ENCODE peak calls at places on chromosomes 16 and 17, in five cellular contexts. One of them, this sample, is unnamed.

GRCh38 chr16:24146523-24146922 is 109.6 kb upstream of the CACNG3 start:
- DNase-seq in epithelial cell of esophagus: no peak
- DNase-seq in fibroblast of villous mesenchyme: peak
- DNase-seq in stimulated activated CD4-positive, alpha-beta T cell treated with anti-CD3 and anti-CD28 coated beads, Interleukin-4, amount 100 ng/mL, for 48 hours: no peak
- DNase-seq in H9: no peak
- DNase-seq in this sample: no peak

GRCh38 chr16:25155553-25156460 is 44.3 kb downstream of the LCMT1 start:
- DNase-seq in fibroblast of villous mesenchyme: no peak
- DNase-seq in stimulated activated CD4-positive, alpha-beta T cell treated with anti-CD3 and anti-CD28 coated beads, Interleukin-4, amount 100 ng/mL, for 48 hours: peak
- DNase-seq in H9: no peak
- DNase-seq in epithelial cell of esophagus: no peak
- DNase-seq in this sample: no peak

GRCh38 chr17:39027037-39027436 is 59.8 kb upstream of the FBXO47 start:
- DNase-seq in H9: peak
- DNase-seq in stimulated activated CD4-positive, alpha-beta T cell treated with anti-CD3 and anti-CD28 coated beads, Interleukin-4, amount 100 ng/mL, for 48 hours: no peak
- DNase-seq in fibroblast of villous mesenchyme: no peak
- DNase-seq in epithelial cell of esophagus: peak
- DNase-seq in this sample: peak

GRCh38 chr17:50212121-50212843 is 10.9 kb upstream of the COL1A1 start:
- DNase-seq in stimulated activated CD4-positive, alpha-beta T cell treated with anti-CD3 and anti-CD28 coated beads, Interleukin-4, amount 100 ng/mL, for 48 hours: no peak
- DNase-seq in epithelial cell of esophagus: no peak
- DNase-seq in fibroblast of villous mesenchyme: peak
- DNase-seq in H9: peak
- DNase-seq in this sample: peak

GRCh38 chr16:68296291-68296690 is 14.5 kb downstream of the SLC7A6OS start:
- DNase-seq in H9: no peak
- DNase-seq in fibroblast of villous mesenchyme: no peak
- DNase-seq in epithelial cell of esophagus: no peak
- DNase-seq in stimulated activated CD4-positive, alpha-beta T cell treated with anti-CD3 and anti-CD28 coated beads, Interleukin-4, amount 100 ng/mL, for 48 hours: no peak
- DNase-seq in this sample: no peak

GRCh38 chr16:89248196-89249005 is 30.9 kb downstream of the ZNF778 start:
- DNase-seq in epithelial cell of esophagus: no peak
- DNase-seq in H9: no peak
- DNase-seq in fibroblast of villous mesenchyme: no peak
- DNase-seq in stimulated activated CD4-positive, alpha-beta T cell treated with anti-CD3 and anti-CD28 coated beads, Interleukin-4, amount 100 ng/mL, for 48 hours: no peak
- DNase-seq in this sample: no peak

GRCh38 chr17:8518346-8518745 is 82.7 kb downstream of the NDEL1 start:
- DNase-seq in fibroblast of villous mesenchyme: no peak
- DNase-seq in epithelial cell of esophagus: peak
- DNase-seq in stimulated activated CD4-positive, alpha-beta T cell treated with anti-CD3 and anti-CD28 coated beads, Interleukin-4, amount 100 ng/mL, for 48 hours: no peak
- DNase-seq in H9: no peak
- DNase-seq in this sample: no peak

GRCh38 chr16:24041834-24042631 is 206.2 kb downstream of the PRKCB start:
- DNase-seq in stimulated activated CD4-positive, alpha-beta T cell treated with anti-CD3 and anti-CD28 coated beads, Interleukin-4, amount 100 ng/mL, for 48 hours: peak
- DNase-seq in epithelial cell of esophagus: peak
- DNase-seq in fibroblast of villous mesenchyme: peak
- DNase-seq in H9: peak
- DNase-seq in this sample: peak

GRCh38 chr16:12961621-12962020 is 60.2 kb downstream of the SHISA9 start:
- DNase-seq in epithelial cell of esophagus: no peak
- DNase-seq in fibroblast of villous mesenchyme: no peak
- DNase-seq in H9: no peak
- DNase-seq in stimulated activated CD4-positive, alpha-beta T cell treated with anti-CD3 and anti-CD28 coated beads, Interleukin-4, amount 100 ng/mL, for 48 hours: no peak
- DNase-seq in this sample: no peak

GRCh38 chr16:68972720-68973119 is 129.4 kb downstream of the TANGO6 start:
- DNase-seq in epithelial cell of esophagus: peak
- DNase-seq in stimulated activated CD4-positive, alpha-beta T cell treated with anti-CD3 and anti-CD28 coated beads, Interleukin-4, amount 100 ng/mL, for 48 hours: no peak
- DNase-seq in H9: peak
- DNase-seq in fibroblast of villous mesenchyme: peak
- DNase-seq in this sample: no peak

GRCh38 chr17:49849711-49850610 is 2.1 kb upstream of the TAC4 start:
- DNase-seq in stimulated activated CD4-positive, alpha-beta T cell treated with anti-CD3 and anti-CD28 coated beads, Interleukin-4, amount 100 ng/mL, for 48 hours: no peak
- DNase-seq in epithelial cell of esophagus: no peak
- DNase-seq in H9: no peak
- DNase-seq in fibroblast of villous mesenchyme: no peak
- DNase-seq in this sample: no peak

GRCh38 chr17:38361700-38362465 is 10.2 kb downstream of the SOCS7 start:
- DNase-seq in epithelial cell of esophagus: peak
- DNase-seq in H9: no peak
- DNase-seq in stimulated activated CD4-positive, alpha-beta T cell treated with anti-CD3 and anti-CD28 coated beads, Interleukin-4, amount 100 ng/mL, for 48 hours: no peak
- DNase-seq in fibroblast of villous mesenchyme: peak
- DNase-seq in this sample: peak

GRCh38 chr17:78737332-78737731 is 44.7 kb downstream of the CYTH1 start:
- DNase-seq in stimulated activated CD4-positive, alpha-beta T cell treated with anti-CD3 and anti-CD28 coated beads, Interleukin-4, amount 100 ng/mL, for 48 hours: no peak
- DNase-seq in H9: no peak
- DNase-seq in fibroblast of villous mesenchyme: peak
- DNase-seq in epithelial cell of esophagus: peak
- DNase-seq in this sample: peak

GRCh38 chr17:4577386-4577993 is 6.8 kb upstream of the SMTNL2 start:
- DNase-seq in epithelial cell of esophagus: no peak
- DNase-seq in H9: no peak
- DNase-seq in fibroblast of villous mesenchyme: no peak
- DNase-seq in stimulated activated CD4-positive, alpha-beta T cell treated with anti-CD3 and anti-CD28 coated beads, Interleukin-4, amount 100 ng/mL, for 48 hours: no peak
- DNase-seq in this sample: no peak

GRCh38 chr17:28178800-28179199 is 136.3 kb downstream of the NLK start:
- DNase-seq in H9: no peak
- DNase-seq in epithelial cell of esophagus: no peak
- DNase-seq in fibroblast of villous mesenchyme: no peak
- DNase-seq in stimulated activated CD4-positive, alpha-beta T cell treated with anti-CD3 and anti-CD28 coated beads, Interleukin-4, amount 100 ng/mL, for 48 hours: no peak
- DNase-seq in this sample: no peak

GRCh38 chr17:81508639-81509047 is 4.0 kb downstream of the ACTG1 start:
- DNase-seq in epithelial cell of esophagus: peak
- DNase-seq in H9: peak
- DNase-seq in fibroblast of villous mesenchyme: no peak
- DNase-seq in stimulated activated CD4-positive, alpha-beta T cell treated with anti-CD3 and anti-CD28 coated beads, Interleukin-4, amount 100 ng/mL, for 48 hours: no peak
- DNase-seq in this sample: peak

GRCh38 chr16:72739577-72739976 is 308.4 kb downstream of the ZFHX3 start:
- DNase-seq in epithelial cell of esophagus: no peak
- DNase-seq in H9: no peak
- DNase-seq in stimulated activated CD4-positive, alpha-beta T cell treated with anti-CD3 and anti-CD28 coated beads, Interleukin-4, amount 100 ng/mL, for 48 hours: no peak
- DNase-seq in fibroblast of villous mesenchyme: peak
- DNase-seq in this sample: peak

GRCh38 chr17:39080416-39081179 is 70.8 kb downstream of the PLXDC1 start:
- DNase-seq in fibroblast of villous mesenchyme: peak
- DNase-seq in epithelial cell of esophagus: no peak
- DNase-seq in H9: no peak
- DNase-seq in stimulated activated CD4-positive, alpha-beta T cell treated with anti-CD3 and anti-CD28 coated beads, Interleukin-4, amount 100 ng/mL, for 48 hours: no peak
- DNase-seq in this sample: peak

GRCh38 chr17:7929158-7930029 is at the start of gene KCNAB3:
- DNase-seq in stimulated activated CD4-positive, alpha-beta T cell treated with anti-CD3 and anti-CD28 coated beads, Interleukin-4, amount 100 ng/mL, for 48 hours: peak
- DNase-seq in epithelial cell of esophagus: peak
- DNase-seq in H9: peak
- DNase-seq in fibroblast of villous mesenchyme: peak
- DNase-seq in this sample: peak

GRCh38 chr16:180101-180920 is at the start of gene HBQ1:
- DNase-seq in H9: peak
- DNase-seq in epithelial cell of esophagus: peak
- DNase-seq in stimulated activated CD4-positive, alpha-beta T cell treated with anti-CD3 and anti-CD28 coated beads, Interleukin-4, amount 100 ng/mL, for 48 hours: peak
- DNase-seq in fibroblast of villous mesenchyme: peak
- DNase-seq in this sample: peak

GRCh38 chr16:72256398-72257048 is 84.6 kb upstream of the PMFBP1 start:
- DNase-seq in H9: no peak
- DNase-seq in stimulated activated CD4-positive, alpha-beta T cell treated with anti-CD3 and anti-CD28 coated beads, Interleukin-4, amount 100 ng/mL, for 48 hours: no peak
- DNase-seq in epithelial cell of esophagus: peak
- DNase-seq in fibroblast of villous mesenchyme: peak
- DNase-seq in this sample: peak

GRCh38 chr17:51120357-51120738 is 320 bp downstream of the SPAG9 start:
- DNase-seq in H9: no peak
- DNase-seq in epithelial cell of esophagus: peak
- DNase-seq in stimulated activated CD4-positive, alpha-beta T cell treated with anti-CD3 and anti-CD28 coated beads, Interleukin-4, amount 100 ng/mL, for 48 hours: peak
- DNase-seq in fibroblast of villous mesenchyme: peak
- DNase-seq in this sample: no peak

GRCh38 chr16:88710556-88710955 is 4.3 kb downstream of the CTU2 start:
- DNase-seq in fibroblast of villous mesenchyme: no peak
- DNase-seq in stimulated activated CD4-positive, alpha-beta T cell treated with anti-CD3 and anti-CD28 coated beads, Interleukin-4, amount 100 ng/mL, for 48 hours: no peak
- DNase-seq in epithelial cell of esophagus: no peak
- DNase-seq in H9: no peak
- DNase-seq in this sample: no peak

GRCh38 chr16:50275428-50276127 is 9.2 kb downstream of the ADCY7 start:
- DNase-seq in stimulated activated CD4-positive, alpha-beta T cell treated with anti-CD3 and anti-CD28 coated beads, Interleukin-4, amount 100 ng/mL, for 48 hours: no peak
- DNase-seq in epithelial cell of esophagus: no peak
- DNase-seq in fibroblast of villous mesenchyme: no peak
- DNase-seq in H9: no peak
- DNase-seq in this sample: no peak

GRCh38 chr17:17877548-17878358 is 41.0 kb upstream of the SREBF1 start:
- DNase-seq in fibroblast of villous mesenchyme: peak
- DNase-seq in H9: peak
- DNase-seq in epithelial cell of esophagus: peak
- DNase-seq in stimulated activated CD4-positive, alpha-beta T cell treated with anti-CD3 and anti-CD28 coated beads, Interleukin-4, amount 100 ng/mL, for 48 hours: no peak
- DNase-seq in this sample: peak

GRCh38 chr16:51035110-51035498 is 116.0 kb downstream of the SALL1 start:
- DNase-seq in fibroblast of villous mesenchyme: no peak
- DNase-seq in epithelial cell of esophagus: no peak
- DNase-seq in stimulated activated CD4-positive, alpha-beta T cell treated with anti-CD3 and anti-CD28 coated beads, Interleukin-4, amount 100 ng/mL, for 48 hours: no peak
- DNase-seq in H9: no peak
- DNase-seq in this sample: no peak

GRCh38 chr16:30728321-30728720 is 19.9 kb upstream of the PHKG2 start:
- DNase-seq in H9: no peak
- DNase-seq in fibroblast of villous mesenchyme: no peak
- DNase-seq in stimulated activated CD4-positive, alpha-beta T cell treated with anti-CD3 and anti-CD28 coated beads, Interleukin-4, amount 100 ng/mL, for 48 hours: no peak
- DNase-seq in epithelial cell of esophagus: no peak
- DNase-seq in this sample: no peak

GRCh38 chr17:75645889-75646625 is 12.8 kb downstream of the SMIM5 start:
- DNase-seq in epithelial cell of esophagus: peak
- DNase-seq in H9: peak
- DNase-seq in fibroblast of villous mesenchyme: no peak
- DNase-seq in stimulated activated CD4-positive, alpha-beta T cell treated with anti-CD3 and anti-CD28 coated beads, Interleukin-4, amount 100 ng/mL, for 48 hours: no peak
- DNase-seq in this sample: no peak